ENCODE peak calls at places on chromosomes 3 and 15, in five cellular contexts. One of them, this sample, is unnamed.

GRCh38 chr3:180264479-180264878 is 227.7 kb upstream of the PEX5L start:
- DNase-seq in A549: no peak
- DNase-seq in H1: no peak
- DNase-seq in HepG2: no peak
- DNase-seq in K562: no peak
- DNase-seq in this sample: no peak

GRCh38 chr3:193782747-193783146 is 189.7 kb downstream of the OPA1 start:
- DNase-seq in K562: no peak
- DNase-seq in HepG2: no peak
- DNase-seq in H1: no peak
- DNase-seq in A549: no peak
- DNase-seq in this sample: no peak

GRCh38 chr15:59074607-59075006 is 30.3 kb upstream of the CCNB2 start:
- DNase-seq in HepG2: no peak
- DNase-seq in H1: no peak
- DNase-seq in K562: no peak
- DNase-seq in A549: no peak
- DNase-seq in this sample: peak

GRCh38 chr3:13040381-13041074 is 32.7 kb downstream of the IQSEC1 start:
- DNase-seq in HepG2: no peak
- DNase-seq in K562: peak
- DNase-seq in H1: no peak
- DNase-seq in A549: no peak
- DNase-seq in this sample: no peak

GRCh38 chr3:68436619-68437411 is 495.5 kb downstream of the TAFA4 start:
- DNase-seq in HepG2: no peak
- DNase-seq in A549: no peak
- DNase-seq in K562: no peak
- DNase-seq in H1: no peak
- DNase-seq in this sample: no peak

GRCh38 chr15:60172147-60172546 is 168.0 kb downstream of the FOXB1 start:
- DNase-seq in HepG2: no peak
- DNase-seq in K562: no peak
- DNase-seq in A549: no peak
- DNase-seq in H1: no peak
- DNase-seq in this sample: no peak

GRCh38 chr15:93428135-93428534 is 339.1 kb upstream of the RGMA start:
- DNase-seq in A549: no peak
- DNase-seq in HepG2: no peak
- DNase-seq in K562: no peak
- DNase-seq in H1: no peak
- DNase-seq in this sample: no peak

GRCh38 chr3:88385090-88385489 is 235.3 kb downstream of the C3orf38 start:
- DNase-seq in K562: no peak
- DNase-seq in HepG2: no peak
- DNase-seq in A549: no peak
- DNase-seq in H1: peak
- DNase-seq in this sample: no peak

GRCh38 chr3:178845446-178846118 is 226.0 kb downstream of the ZMAT3 start:
- DNase-seq in A549: no peak
- DNase-seq in HepG2: no peak
- DNase-seq in H1: no peak
- DNase-seq in K562: no peak
- DNase-seq in this sample: no peak

GRCh38 chr15:62938825-62939224 is 103.7 kb upstream of the TPM1 start:
- DNase-seq in K562: no peak
- DNase-seq in A549: no peak
- DNase-seq in HepG2: no peak
- DNase-seq in H1: no peak
- DNase-seq in this sample: no peak

GRCh38 chr15:49832421-49832980 is 211.7 kb downstream of the DTWD1 start:
- DNase-seq in HepG2: peak
- DNase-seq in A549: no peak
- DNase-seq in H1: peak
- DNase-seq in K562: no peak
- DNase-seq in this sample: no peak

GRCh38 chr3:152508705-152509104 is 240.0 kb downstream of the MBNL1 start:
- DNase-seq in K562: peak
- DNase-seq in HepG2: peak
- DNase-seq in H1: no peak
- DNase-seq in A549: peak
- DNase-seq in this sample: no peak
- TF ChIP-seq HDAC2 in K562: no peak
- TF ChIP-seq HDAC2 in HepG2: no peak
- TF ChIP-seq HDAC2 in H1: no peak
- TF ChIP-seq HDAC2 in A549: no peak
- TF ChIP-seq HDAC2 in this sample: no peak

DNA sequence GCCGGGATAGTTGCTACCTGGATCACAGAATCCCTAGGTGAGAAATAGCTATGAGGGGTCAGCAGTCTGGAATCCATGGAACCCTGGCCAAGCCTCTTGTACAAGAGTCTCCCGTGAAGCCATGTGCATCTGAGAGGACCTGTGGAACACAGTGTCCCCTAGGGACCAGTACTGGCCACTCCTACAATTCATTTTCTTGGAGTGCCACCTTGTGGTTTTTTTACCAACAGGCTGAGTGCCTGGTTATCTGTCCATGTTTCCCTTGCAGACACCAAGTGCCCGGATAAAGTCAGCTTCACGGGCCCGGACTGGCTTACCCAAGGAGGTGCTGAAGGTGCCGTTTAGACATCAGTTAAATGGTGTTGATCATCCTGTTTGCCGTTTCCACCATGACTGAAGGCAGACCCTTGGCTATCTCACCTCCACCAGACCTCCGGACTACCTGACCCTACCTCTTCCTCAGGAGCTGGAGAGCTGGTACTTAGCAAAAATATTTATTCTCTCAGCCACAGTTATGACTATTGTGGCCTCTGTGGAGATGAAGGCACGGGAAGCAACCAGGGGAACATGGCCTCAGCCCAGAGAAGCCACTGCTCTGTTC is 93.9 kb downstream of the RBPMS2 start:
- DNase-seq in H1: peak
- DNase-seq in A549: peak
- DNase-seq in HepG2: peak
- DNase-seq in K562: peak
- DNase-seq in this sample: no peak
- TF ChIP-seq HDAC2 in H1: no peak
- TF ChIP-seq HDAC2 in A549: no peak
- TF ChIP-seq HDAC2 in HepG2: no peak
- TF ChIP-seq HDAC2 in K562: no peak
- TF ChIP-seq HDAC2 in this sample: no peak

DNA sequence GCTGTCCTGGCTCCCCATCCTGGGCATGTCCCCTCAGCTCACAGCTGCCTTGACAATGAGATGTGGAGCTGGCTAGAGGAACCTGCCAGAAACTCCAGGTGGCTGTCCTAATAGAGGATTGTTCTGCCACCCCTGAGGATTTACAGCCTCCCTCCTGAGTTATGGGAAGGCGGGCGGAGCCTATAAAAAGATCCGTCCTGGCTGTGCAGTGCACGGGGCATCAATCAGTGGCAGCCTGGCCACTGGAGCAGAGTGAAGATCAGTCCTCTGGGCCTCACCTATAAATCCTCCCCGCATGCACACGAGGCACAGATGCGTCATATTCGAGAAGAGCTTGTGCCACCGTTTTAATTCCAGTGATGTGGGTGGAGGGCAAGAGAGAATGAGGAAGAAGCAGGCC is 90.0 kb downstream of the MEGF11 start:
- DNase-seq in A549: no peak
- DNase-seq in HepG2: no peak
- DNase-seq in H1: no peak
- DNase-seq in K562: no peak
- DNase-seq in this sample: no peak
- TF ChIP-seq HDAC2 in A549: no peak
- TF ChIP-seq HDAC2 in HepG2: no peak
- TF ChIP-seq HDAC2 in H1: no peak
- TF ChIP-seq HDAC2 in K562: no peak
- TF ChIP-seq HDAC2 in this sample: no peak

GRCh38 chr15:47386459-47386858 is 330.8 kb upstream of the SEMA6D start:
- DNase-seq in A549: no peak
- DNase-seq in H1: no peak
- DNase-seq in HepG2: no peak
- DNase-seq in K562: no peak
- DNase-seq in this sample: no peak
- TF ChIP-seq HDAC2 in A549: no peak
- TF ChIP-seq HDAC2 in H1: no peak
- TF ChIP-seq HDAC2 in HepG2: no peak
- TF ChIP-seq HDAC2 in K562: no peak
- TF ChIP-seq HDAC2 in this sample: no peak

GRCh38 chr3:171187706-171188290 is 161.3 kb upstream of the SLC2A2 start:
- DNase-seq in A549: peak
- DNase-seq in H1: no peak
- DNase-seq in HepG2: peak
- DNase-seq in K562: peak
- DNase-seq in this sample: no peak
- TF ChIP-seq HDAC2 in A549: no peak
- TF ChIP-seq HDAC2 in H1: no peak
- TF ChIP-seq HDAC2 in HepG2: no peak
- TF ChIP-seq HDAC2 in K562: no peak
- TF ChIP-seq HDAC2 in this sample: no peak

GRCh38 chr3:55409802-55410201 is 77.3 kb downstream of the WNT5A start:
- DNase-seq in HepG2: no peak
- DNase-seq in A549: no peak
- DNase-seq in H1: no peak
- DNase-seq in K562: no peak
- DNase-seq in this sample: no peak

GRCh38 chr3:55405436-55405835 is 81.7 kb downstream of the WNT5A start:
- DNase-seq in H1: peak
- DNase-seq in K562: peak
- DNase-seq in HepG2: no peak
- DNase-seq in A549: no peak
- DNase-seq in this sample: no peak

GRCh38 chr3:55406666-55407425 is 80.3 kb downstream of the WNT5A start:
- DNase-seq in A549: no peak
- DNase-seq in HepG2: no peak
- DNase-seq in K562: no peak
- DNase-seq in H1: no peak
- DNase-seq in this sample: no peak

GRCh38 chr3:55407426-55407820 is 79.7 kb downstream of the WNT5A start:
- DNase-seq in K562: no peak
- DNase-seq in A549: no peak
- DNase-seq in H1: no peak
- DNase-seq in HepG2: no peak
- DNase-seq in this sample: no peak

DNA sequence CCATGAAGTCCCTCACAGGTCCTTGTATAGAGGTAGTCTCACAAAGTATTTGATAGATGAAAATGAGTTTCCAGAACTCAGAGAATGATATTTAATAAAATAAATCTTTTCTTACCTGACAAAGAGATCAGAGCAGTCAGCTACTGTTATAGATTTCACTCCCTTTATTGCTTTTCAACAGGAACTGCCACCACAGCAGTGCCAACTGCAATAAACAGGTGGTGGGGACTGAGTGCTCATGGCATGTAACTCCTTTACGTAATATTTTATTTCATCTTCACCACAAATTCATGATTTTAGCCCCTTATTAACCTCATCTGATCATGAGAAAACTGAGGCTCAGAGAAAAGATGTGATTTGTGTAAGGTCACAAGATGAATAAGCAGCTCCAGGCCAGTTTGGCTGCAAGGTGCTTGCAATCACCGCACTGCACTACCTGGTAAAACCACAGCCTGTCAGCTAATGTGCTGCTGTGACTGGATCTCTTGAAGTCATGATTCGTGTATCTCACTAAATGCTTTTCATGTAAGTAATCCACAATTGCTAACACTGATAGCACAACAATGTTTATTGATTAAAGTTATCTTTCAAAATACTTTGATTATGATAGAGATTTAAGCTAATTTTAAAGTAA is 78.8 kb downstream of the WNT5A start:
- DNase-seq in K562: no peak
- DNase-seq in H1: no peak
- DNase-seq in HepG2: no peak
- DNase-seq in A549: no peak
- DNase-seq in this sample: no peak
- TF ChIP-seq HDAC2 in K562: no peak
- TF ChIP-seq HDAC2 in H1: no peak
- TF ChIP-seq HDAC2 in HepG2: no peak
- TF ChIP-seq HDAC2 in A549: no peak
- TF ChIP-seq HDAC2 in this sample: no peak

GRCh38 chr3:127803619-127804018 is 18.7 kb downstream of the MGLL start:
- DNase-seq in HepG2: no peak
- DNase-seq in H1: no peak
- DNase-seq in A549: peak
- DNase-seq in K562: no peak
- DNase-seq in this sample: no peak
- TF ChIP-seq HDAC2 in HepG2: no peak
- TF ChIP-seq HDAC2 in H1: no peak
- TF ChIP-seq HDAC2 in A549: no peak
- TF ChIP-seq HDAC2 in K562: no peak
- TF ChIP-seq HDAC2 in this sample: no peak

GRCh38 chr15:87874896-87875661 is 381.5 kb downstream of the NTRK3 start:
- DNase-seq in H1: no peak
- DNase-seq in K562: no peak
- DNase-seq in HepG2: no peak
- DNase-seq in A549: no peak
- DNase-seq in this sample: no peak

GRCh38 chr15:87871738-87872315 is 384.7 kb downstream of the NTRK3 start:
- DNase-seq in HepG2: no peak
- DNase-seq in K562: no peak
- DNase-seq in A549: no peak
- DNase-seq in H1: no peak
- DNase-seq in this sample: no peak

GRCh38 chr15:87866961-87867360 is 389.6 kb downstream of the NTRK3 start:
- DNase-seq in H1: no peak
- DNase-seq in A549: no peak
- DNase-seq in K562: no peak
- DNase-seq in HepG2: no peak
- DNase-seq in this sample: no peak

GRCh38 chr15:87873501-87873900 is 383.0 kb downstream of the NTRK3 start:
- DNase-seq in HepG2: no peak
- DNase-seq in K562: no peak
- DNase-seq in H1: no peak
- DNase-seq in A549: no peak
- DNase-seq in this sample: no peak

DNA sequence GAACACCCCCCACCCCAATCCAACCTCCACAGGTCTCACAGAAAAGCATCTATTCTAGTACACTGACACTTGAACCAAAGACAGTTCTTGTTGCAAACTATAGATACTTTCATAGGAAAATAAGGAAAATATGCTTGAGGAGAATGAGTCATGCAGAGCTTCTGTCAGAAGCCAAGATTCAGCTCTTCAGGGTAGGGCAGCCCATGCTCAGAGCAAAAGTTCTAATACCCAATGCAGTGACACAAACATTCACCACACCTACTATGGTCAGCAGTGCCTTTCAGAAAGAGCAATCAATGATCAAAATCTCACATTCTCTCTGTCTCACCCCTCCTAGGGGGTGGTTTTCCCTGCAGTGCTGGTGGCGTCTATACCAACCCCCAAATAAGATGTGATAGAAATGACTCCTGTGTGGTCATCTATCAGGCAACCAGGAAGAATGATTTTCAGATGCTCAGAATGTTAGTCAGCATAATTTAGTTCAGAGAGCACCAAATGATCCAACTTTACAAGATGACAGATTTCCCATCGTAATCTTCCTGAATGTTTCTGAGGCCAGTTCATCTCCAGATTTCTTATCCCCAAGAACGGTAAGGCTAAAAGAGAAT is 385.3 kb downstream of the NTRK3 start:
- DNase-seq in H1: no peak
- DNase-seq in A549: no peak
- DNase-seq in K562: no peak
- DNase-seq in HepG2: no peak
- DNase-seq in this sample: no peak
- TF ChIP-seq HDAC2 in H1: no peak
- TF ChIP-seq HDAC2 in A549: no peak
- TF ChIP-seq HDAC2 in K562: no peak
- TF ChIP-seq HDAC2 in HepG2: no peak
- TF ChIP-seq HDAC2 in this sample: no peak

GRCh38 chr15:101349497-101349951 is 54.5 kb upstream of the SNRPA1 start:
- DNase-seq in HepG2: no peak
- DNase-seq in A549: no peak
- DNase-seq in H1: no peak
- DNase-seq in K562: no peak
- DNase-seq in this sample: no peak
- TF ChIP-seq HDAC2 in HepG2: no peak
- TF ChIP-seq HDAC2 in A549: no peak
- TF ChIP-seq HDAC2 in H1: no peak
- TF ChIP-seq HDAC2 in K562: no peak
- TF ChIP-seq HDAC2 in this sample: no peak

This sample was measured in GM12878.